ENCODE peak calls at places on chromosomes 11 and 22, in six cellular contexts. I is NCI-H446; M is fibroblast of the conjunctiva; C is stimulated activated CD4-positive, alpha-beta T cell treated with anti-CD3 and anti-CD28 coated beads, Interleukin-1b, Interleukin-23, amount 100 ng/mL, for 1 hour; B is activated naive CD4-positive, alpha-beta T cell treated with anti-CD3 and anti-CD28 coated beads, Interleukin-2, amount 50 U/mL, for 16 hours; U is HL-60. A is an unnamed sample.

GRCh38 chr22:44845796-44846720 is 93.7 kb downstream of the ARHGAP8 start:
- DNase-seq in U (no peak), M (no peak), C (no peak), I (no peak), B (no peak), A (no peak)

GRCh38 chr22:46833228-46833627 is 70.8 kb downstream of the TBC1D22A start:
- DNase-seq in C (no peak), B (no peak), I (no peak), M (no peak), U (no peak), A (no peak)

GRCh38 chr11:46388619-46389449 is 2.7 kb downstream of the CHRM4 start:
- DNase-seq in U (no peak), I (no peak), B (no peak), C (no peak), M (no peak), A (no peak)

GRCh38 chr11:36622431-36623136 is 24.5 kb upstream of the RAG2 start:
- DNase-seq in I (peak; percentile 6), U (no peak), C (no peak), B (no peak), M (no peak), A (no peak)

GRCh38 chr11:17777086-17777725 is 42.6 kb downstream of the KCNC1 start:
- DNase-seq in U (no peak), I (no peak), M (no peak), C (no peak), B (no peak), A (no peak)

GRCh38 chr22:47458348-47458747 is 695.9 kb downstream of the TBC1D22A start:
- DNase-seq in I (no peak), C (no peak), M (no peak), U (no peak), B (no peak), A (no peak)

GRCh38 chr11:116691779-116692178 is 81.0 kb downstream of the BUD13 start:
- DNase-seq in C (peak; percentile 35), B (peak; percentile 53), M (no peak), U (peak; percentile 7), I (peak; percentile 64), A (peak; percentile 49)

GRCh38 chr22:37552560-37553163 is 7.6 kb upstream of the CDC42EP1 start:
- DNase-seq in U (no peak), B (no peak), C (no peak), M (no peak), I (no peak), A (no peak)

GRCh38 chr22:47206819-47207218 is 444.4 kb downstream of the TBC1D22A start:
- DNase-seq in M (no peak), C (no peak), U (no peak), B (no peak), I (no peak), A (no peak)

GRCh38 chr11:115275045-115275444 is 229.2 kb downstream of the CADM1 start:
- DNase-seq in M (no peak), I (no peak), U (no peak), B (no peak), C (no peak), A (no peak)

GRCh38 chr11:69116671-69117070 is 39.1 kb upstream of the SMIM38 start:
- DNase-seq in I (no peak), B (no peak), M (no peak), U (no peak), C (no peak), A (no peak)

GRCh38 chr22:49508561-49508960 is 319.1 kb downstream of the BRD1 start:
- DNase-seq in I (no peak), B (no peak), U (no peak), C (no peak), M (no peak), A (no peak)

GRCh38 chr11:15913261-15913660 is 443.1 kb downstream of the SOX6 start:
- DNase-seq in M (no peak), C (no peak), B (no peak), U (no peak), I (no peak), A (no peak)

GRCh38 chr11:95849087-95849825 is 59.0 kb downstream of the CEP57 start:
- DNase-seq in U (peak; percentile 18), M (peak; percentile 64), C (no peak), I (peak; percentile 88), B (peak; percentile 22), A (no peak)

GRCh38 chr11:70725786-70726185 is 327.5 kb downstream of the CTTN start:
- DNase-seq in M (no peak), B (no peak), I (no peak), C (no peak), U (no peak), A (no peak)

GRCh38 chr11:2234963-2235362 is 35.4 kb downstream of the ASCL2 start:
- DNase-seq in M (no peak), U (no peak), C (no peak), B (no peak), I (no peak), A (no peak)

GRCh38 chr11:7603031-7603781 is 70.1 kb downstream of the CYB5R2 start:
- DNase-seq in C (no peak), U (no peak), B (no peak), M (peak; percentile 38), I (no peak), A (no peak)

GRCh38 chr11:122756417-122756816 is 81.9 kb upstream of the CRTAM start:
- DNase-seq in M (no peak), I (no peak), C (no peak), U (peak; percentile 66), B (no peak), A (peak; percentile 89)

GRCh38 chr22:19514831-19515565 is 9.2 kb downstream of the CLDN5 start:
- DNase-seq in I (no peak), C (no peak), M (no peak), B (no peak), U (no peak), A (no peak)

GRCh38 chr11:36417154-36417553 is 92.9 kb downstream of the TRAF6 start:
- DNase-seq in M (no peak), I (no peak), B (no peak), U (no peak), C (no peak), A (no peak)

GRCh38 chr11:71301046-71301857 is 48.9 kb upstream of the SHANK2 start:
- DNase-seq in C (no peak), B (no peak), U (no peak), I (no peak), M (no peak), A (no peak)